ENCODE peak calls at places on chromosomes 6 and 20, in eight cellular contexts. M is NCI-H1105, Y is M059J, G is AG09319, O is MM.1S, X is hepatic stellate cell, Z is NCI-H345, H is neuronal stem cell. E is an unnamed sample.

GRCh38 chr6:89034586-89035251 is 45.8 kb upstream of the PNRC1 start:
- DNase-seq in M (no peak), Y (peak), G (no peak), O (no peak), X (no peak), Z (no peak), H (no peak), E (no peak)

GRCh38 chr6:139801571-139802321 is 427.3 kb upstream of the CITED2 start:
- DNase-seq in M (no peak), Y (peak), G (no peak), O (no peak), X (no peak), Z (no peak), H (no peak), E (peak)

GRCh38 chr6:115838763-115839401 is 221.8 kb downstream of the FRK start:
- DNase-seq in M (peak), Y (peak), G (no peak), O (peak), X (peak), Z (no peak), H (no peak), E (peak)

GRCh38 chr6:168363302-168363701 is 43.7 kb upstream of the DACT2 start:
- DNase-seq in M (no peak), Y (no peak), G (no peak), O (no peak), X (no peak), Z (no peak), H (no peak), E (no peak)

GRCh38 chr20:25984933-25985332 is 288.3 kb upstream of the ZNF337 start:
- DNase-seq in M (no peak), Y (no peak), G (peak), O (no peak), X (peak), Z (peak), H (no peak), E (peak)

GRCh38 chr6:52491203-52492069 is 71.3 kb downstream of the EFHC1 start:
- DNase-seq in M (no peak), Y (peak), G (peak), O (no peak), X (no peak), Z (no peak), H (no peak), E (no peak)

GRCh38 chr20:31870703-31871601 is 518 bp downstream of the TTLL9 start:
- DNase-seq in M (no peak), Y (no peak), G (no peak), O (no peak), X (no peak), Z (no peak), H (no peak), E (no peak)

GRCh38 chr20:496126-496696 is 33.9 kb upstream of the TBC1D20 start:
- DNase-seq in M (no peak), Y (peak), G (peak), O (no peak), X (no peak), Z (no peak), H (no peak), E (peak)

GRCh38 chr6:159700970-159701369 is 7.9 kb upstream of the SOD2 start:
- DNase-seq in M (no peak), Y (no peak), G (no peak), O (no peak), X (no peak), Z (no peak), H (no peak), E (peak)

GRCh38 chr20:32482251-32483220 is 102.6 kb downstream of the NOL4L start:
- DNase-seq in M (no peak), Y (peak), G (no peak), O (no peak), X (peak), Z (no peak), H (peak), E (peak)

GRCh38 chr20:47781631-47782030 is 3.6 kb downstream of the SULF2 start:
- DNase-seq in M (peak), Y (peak), G (no peak), O (no peak), X (no peak), Z (peak), H (no peak), E (no peak)

E was measured in cardiac muscle cell.